ENCODE peak calls at places on chromosomes 2 and 18, in five cellular contexts. One of them, this sample, is unnamed.

GRCh38 chr18:74493689-74494088 is 2.5 kb upstream of the CNDP2 start:
- DNase-seq in nephron progenitor cell: peak
- DNase-seq in H1: peak
- DNase-seq in lung: no peak
- DNase-seq in A172: peak
- DNase-seq in this sample: peak

GRCh38 chr2:12847694-12848093 is 131.0 kb downstream of the TRIB2 start:
- DNase-seq in nephron progenitor cell: no peak
- DNase-seq in H1: no peak
- DNase-seq in lung: no peak
- DNase-seq in A172: no peak
- DNase-seq in this sample: no peak

GRCh38 chr2:69641887-69642708 is 1.4 kb downstream of the AAK1 start:
- DNase-seq in nephron progenitor cell: no peak
- DNase-seq in H1: no peak
- DNase-seq in lung: no peak
- DNase-seq in A172: no peak
- DNase-seq in this sample: no peak

GRCh38 chr2:172214252-172214651 is 111.6 kb upstream of the DLX2 start:
- DNase-seq in nephron progenitor cell: no peak
- DNase-seq in H1: no peak
- DNase-seq in lung: no peak
- DNase-seq in A172: no peak
- DNase-seq in this sample: peak

GRCh38 chr2:68157002-68157401 is 686 bp upstream of the PNO1 start:
- DNase-seq in nephron progenitor cell: peak
- DNase-seq in H1: no peak
- DNase-seq in lung: no peak
- DNase-seq in A172: peak
- DNase-seq in this sample: peak

GRCh38 chr18:58080516-58080915 is 36.5 kb downstream of the NEDD4L start:
- DNase-seq in nephron progenitor cell: no peak
- DNase-seq in H1: no peak
- DNase-seq in lung: no peak
- DNase-seq in A172: no peak
- DNase-seq in this sample: no peak

GRCh38 chr18:52764271-52764670 is 424.3 kb downstream of the DCC start:
- DNase-seq in nephron progenitor cell: no peak
- DNase-seq in H1: no peak
- DNase-seq in lung: no peak
- DNase-seq in A172: peak
- DNase-seq in this sample: no peak

GRCh38 chr2:24439971-24440340 is 51.1 kb upstream of the NCOA1 start:
- DNase-seq in nephron progenitor cell: no peak
- DNase-seq in H1: no peak
- DNase-seq in lung: no peak
- DNase-seq in A172: no peak
- DNase-seq in this sample: no peak

GRCh38 chr2:159362816-159363251 is 76.3 kb upstream of the WDSUB1 start:
- DNase-seq in nephron progenitor cell: no peak
- DNase-seq in H1: no peak
- DNase-seq in lung: no peak
- DNase-seq in A172: no peak
- DNase-seq in this sample: no peak

GRCh38 chr2:85600951-85601770 is 1.3 kb downstream of the TMEM150A start:
- DNase-seq in nephron progenitor cell: no peak
- DNase-seq in H1: no peak
- DNase-seq in lung: no peak
- DNase-seq in A172: no peak
- DNase-seq in this sample: no peak

GRCh38 chr18:36086186-36086585 is 18.8 kb upstream of the RPRD1A start:
- DNase-seq in nephron progenitor cell: no peak
- DNase-seq in H1: no peak
- DNase-seq in lung: no peak
- DNase-seq in A172: no peak
- DNase-seq in this sample: no peak

GRCh38 chr2:47346107-47346506 is 56.8 kb upstream of the MSH2 start:
- DNase-seq in nephron progenitor cell: no peak
- DNase-seq in H1: no peak
- DNase-seq in lung: no peak
- DNase-seq in A172: no peak
- DNase-seq in this sample: no peak

GRCh38 chr18:445090-445489 is 55.4 kb downstream of the COLEC12 start:
- DNase-seq in nephron progenitor cell: no peak
- DNase-seq in H1: no peak
- DNase-seq in lung: no peak
- DNase-seq in A172: no peak
- DNase-seq in this sample: no peak

This sample was measured in prostate gland.